ENCODE peak calls at places on chromosome 5, in four cellular contexts. H is uterus, Z is left ventricle myocardium inferior, F is lower lobe of right lung. C is an unnamed sample. For H3K9me3 and H3K36me3, the result is how much of the 10 kb centered on the place peaks cover.

GRCh38 chr5:8058626-8059180 is 189.8 kb downstream of the MTRR start:
- DNase-seq in H (no peak), F (no peak), Z (no peak), C (no peak)

GRCh38 chr5:107735558-107735957 is 64.8 kb upstream of the EFNA5 start:
- DNase-seq in F (no peak), H (no peak), Z (no peak), C (no peak)

GRCh38 chr5:10633271-10634049 is 69.6 kb downstream of the ANKRD33B start:
- DNase-seq in H (no peak), F (no peak), Z (no peak), C (no peak)

GRCh38 chr5:1476181-1476966 is 31.1 kb upstream of the SLC6A3 start:
- DNase-seq in Z (peak), H (peak), F (no peak), C (no peak)

GRCh38 chr5:149358294-149358651 is 427 bp downstream of the PCYOX1L start:
- DNase-seq in Z (peak), H (peak), F (peak), C (no peak)

GRCh38 chr5:151055336-151055735 is 25.5 kb downstream of the TNIP1 start:
- DNase-seq in H (no peak), Z (no peak), F (no peak), C (no peak)

GRCh38 chr5:1881273-1881586 is 1.5 kb downstream of the IRX4 start:
- DNase-seq in H (no peak), Z (no peak), F (no peak), C (no peak)

GRCh38 chr5:142722896-142723295 is 37.0 kb upstream of the FGF1 start:
- DNase-seq in F (no peak), Z (no peak), H (no peak), C (no peak)

GRCh38 chr5:134053840-134054338 is 49.1 kb upstream of the VDAC1 start:
- DNase-seq in H (no peak), F (no peak), Z (no peak), C (no peak)

GRCh38 chr5:77772729-77773128 is 3.4 kb downstream of the TBCA start:
- DNase-seq in H (no peak), F (no peak), Z (no peak), C (no peak)

GRCh38 chr5:179623906-179624741 is 653 bp upstream of the HNRNPH1 start:
- DNase-seq in F (peak), Z (peak), H (peak), C (peak)

GRCh38 chr5:68628082-68628796 is 412.7 kb downstream of the PIK3R1 start:
- DNase-seq in H (no peak), F (no peak), Z (no peak), C (no peak)

GRCh38 chr5:135253601-135254165 is 145.3 kb downstream of the MACROH2A1 start:
- DNase-seq in Z (no peak), H (no peak), F (no peak), C (no peak)

GRCh38 chr5:40578501-40579451 is 100.9 kb upstream of the PTGER4 start:
- DNase-seq in F (no peak), Z (no peak), H (no peak), C (no peak)

GRCh38 chr5:83401122-83401620 is 70.4 kb upstream of the VCAN start:
- DNase-seq in Z (no peak), H (no peak), F (no peak), C (no peak)

GRCh38 chr5:139141841-139142240 is 56.3 kb downstream of the SIL1 start:
- DNase-seq in H (peak), Z (peak), F (peak), C (peak)

GRCh38 chr5:152676177-152676576 is 271.1 kb upstream of the NMUR2 start:
- DNase-seq in H (no peak), Z (no peak), F (no peak), C (no peak)

GRCh38 chr5:179160584-179160983 is 100.4 kb downstream of the ZNF354C start:
- DNase-seq in H (no peak), Z (no peak), F (no peak), C (no peak)

GRCh38 chr5:159449925-159450324 is 119.6 kb upstream of the IL12B start:
- DNase-seq in F (no peak), Z (no peak), H (no peak), C (no peak)

GRCh38 chr5:9118852-9119251 is 427.0 kb downstream of the SEMA5A start:
- DNase-seq in H (no peak), Z (no peak), F (no peak), C (no peak)

GRCh38 chr5:168327019-168327421 is 35.6 kb downstream of the WWC1 start:
- DNase-seq in Z (no peak), H (no peak), F (no peak), C (no peak)

GRCh38 chr5:149496166-149496565 is 55.1 kb downstream of the CSNK1A1 start:
- DNase-seq in F (no peak), H (no peak), Z (no peak), C (no peak)

GRCh38 chr5:103232393-103232999 is 26.1 kb upstream of the MACIR start:
- DNase-seq in F (no peak), H (no peak), Z (no peak), C (no peak)

GRCh38 chr5:53438486-53439472 is 41.6 kb upstream of the FST start:
- DNase-seq in H (no peak), Z (no peak), F (no peak), C (no peak)

GRCh38 chr5:165956854-165957253 is 2334.6 kb upstream of the WWC1 start:
- DNase-seq in Z (no peak), H (no peak), F (no peak), C (no peak)
- H3K9me3 ChIP-seq in Z (under half), H (under half), F (under half), C (under half)

DNA sequence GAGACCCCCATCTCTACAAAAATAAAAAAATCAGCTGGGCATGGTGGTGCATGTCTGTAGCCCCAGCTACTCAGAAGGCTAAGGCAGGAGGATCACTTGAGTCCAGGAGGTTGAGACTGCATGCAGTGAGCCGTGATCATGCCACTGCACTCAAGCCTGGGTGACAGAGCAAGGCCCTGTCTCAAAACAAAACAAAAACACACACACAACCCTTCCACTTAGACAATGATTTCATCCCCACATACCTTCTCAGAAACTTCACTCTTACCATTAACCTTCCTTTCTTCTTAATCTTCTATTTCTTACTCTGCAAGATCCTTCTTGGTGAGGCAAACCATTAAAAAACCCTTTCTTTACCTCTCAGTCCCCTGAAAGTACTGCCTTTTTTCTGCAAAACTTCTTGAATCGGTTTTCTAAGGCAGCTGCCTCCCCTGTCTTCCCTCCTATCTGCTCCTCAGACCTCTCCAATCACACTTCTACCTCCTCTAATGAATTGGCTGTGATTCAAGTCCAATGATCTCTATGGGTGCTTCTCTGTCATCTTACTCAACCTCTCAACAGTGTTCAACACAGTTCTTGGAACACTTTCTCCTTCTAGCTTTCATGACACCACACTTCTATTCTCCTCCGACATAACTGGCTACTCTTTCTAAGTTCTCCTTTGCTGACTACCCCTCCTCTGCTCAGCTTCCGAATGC is 47.3 kb downstream of the PFDN1 start:
- DNase-seq in Z (no peak), F (no peak), H (no peak), C (no peak)
- H3K36me3 ChIP-seq in Z (under half), F (under half), H (under half), C (under half)

GRCh38 chr5:14672508-14673394 is 8.2 kb downstream of the OTULIN start:
- DNase-seq in Z (no peak), F (no peak), H (no peak), C (no peak)
- H3K27ac ChIP-seq in Z (peak), F (no peak), H (no peak), C (no peak)

DNA sequence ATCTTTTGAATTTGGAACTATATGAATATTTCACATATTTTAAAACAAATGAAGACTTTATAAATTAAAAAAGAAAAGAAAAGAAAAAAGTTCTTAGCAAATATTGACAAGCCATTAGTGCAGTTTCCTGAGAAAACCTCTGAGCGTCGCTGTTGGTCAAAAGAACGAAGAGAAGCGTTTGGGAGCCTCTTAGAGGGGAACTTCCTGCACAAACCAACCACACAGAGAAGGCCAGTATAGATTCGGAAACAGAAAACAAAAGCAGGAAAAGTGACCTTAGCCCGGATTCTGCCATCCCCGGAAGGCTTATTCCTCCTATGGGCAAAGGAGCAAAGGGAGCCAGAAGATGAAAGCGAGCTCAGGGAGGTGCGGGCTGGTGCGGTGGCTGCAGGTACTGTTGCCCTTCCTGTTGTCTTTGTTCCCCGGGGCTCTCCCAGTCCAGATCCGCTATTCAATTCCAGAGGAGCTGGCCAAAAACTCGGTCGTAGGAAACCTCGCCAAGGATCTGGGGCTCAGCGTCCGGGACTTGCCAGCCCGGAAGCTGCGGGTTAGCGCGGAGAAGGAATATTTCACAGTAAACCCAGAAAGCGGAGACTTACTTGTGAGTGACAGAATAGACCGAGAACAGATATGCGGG is at the start of gene PCDHGB2:
- DNase-seq in F (no peak), Z (no peak), H (no peak), C (peak)
- H3K9me3 ChIP-seq in F (half or more), Z (half or more), H (half or more), C (under half)

GRCh38 chr5:95779611-95780010 is 42.9 kb downstream of the GLRX start:
- DNase-seq in F (no peak), Z (no peak), H (no peak), C (no peak)

GRCh38 chr5:95782166-95782565 is 40.4 kb downstream of the GLRX start:
- DNase-seq in H (no peak), Z (no peak), F (no peak), C (no peak)

GRCh38 chr5:95778713-95779426 is 43.7 kb downstream of the GLRX start:
- DNase-seq in F (no peak), H (no peak), Z (no peak), C (no peak)

GRCh38 chr5:95780597-95780996 is 41.9 kb downstream of the GLRX start:
- DNase-seq in Z (no peak), F (no peak), H (no peak), C (no peak)

DNA sequence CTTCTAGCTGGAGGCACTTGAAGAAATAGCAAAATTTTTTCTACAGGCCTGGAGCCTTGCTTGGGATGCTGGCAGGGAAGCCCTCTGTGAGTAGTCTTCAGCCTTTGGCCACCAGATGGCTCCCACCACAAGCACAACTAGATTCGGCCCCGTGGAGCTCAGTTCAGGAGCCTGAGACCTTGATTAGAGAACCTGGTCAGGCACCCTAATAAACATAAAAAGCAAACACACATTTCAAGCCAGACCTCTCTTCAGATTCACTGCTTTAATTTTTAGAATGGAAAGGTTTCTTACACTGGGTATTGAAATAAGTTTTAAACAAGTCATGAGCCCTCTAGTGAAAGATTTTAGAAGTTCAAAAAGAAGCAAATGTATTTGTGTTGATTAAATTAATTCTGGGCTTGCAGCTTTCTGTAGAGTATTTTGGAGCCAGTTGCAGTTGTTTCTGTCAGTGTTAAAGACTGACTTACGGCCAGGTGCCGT is 41.4 kb downstream of the GLRX start:
- DNase-seq in F (peak), Z (peak), H (peak), C (peak)
- H3K36me3 ChIP-seq in F (under half), Z (under half), H (under half), C (under half)

GRCh38 chr5:37063739-37064138 is 185.4 kb downstream of the CPLANE1 start:
- DNase-seq in H (no peak), F (no peak), Z (no peak), C (no peak)

GRCh38 chr5:37055383-37055990 is 178.9 kb downstream of the NIPBL start:
- DNase-seq in Z (no peak), F (no peak), H (no peak), C (no peak)

GRCh38 chr5:37056762-37057161 is 180.2 kb downstream of the NIPBL start:
- DNase-seq in F (no peak), Z (no peak), H (no peak), C (no peak)

GRCh38 chr5:37064442-37064841 is 184.7 kb downstream of the CPLANE1 start:
- DNase-seq in H (no peak), Z (no peak), F (no peak), C (no peak)

DNA sequence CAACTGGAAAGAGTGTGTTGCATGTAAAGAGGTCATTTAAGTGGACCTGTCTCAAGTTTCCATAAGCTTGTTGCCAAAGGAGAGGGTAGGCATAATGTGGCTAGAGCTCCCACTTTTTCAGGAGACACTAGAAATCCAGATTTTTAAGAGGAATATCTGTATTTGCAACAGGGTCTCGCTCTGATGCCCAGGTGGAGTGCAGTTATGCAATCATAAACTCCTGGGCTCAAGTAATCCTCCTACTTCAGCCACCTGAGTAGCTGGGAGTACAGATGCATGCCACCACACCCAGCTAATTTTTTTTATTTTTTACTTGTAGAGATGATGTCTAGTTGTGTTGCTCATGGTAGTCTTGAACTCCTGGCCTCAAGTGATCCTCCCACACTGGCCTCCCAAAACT is 183.5 kb downstream of the NIPBL start:
- DNase-seq in Z (no peak), F (no peak), H (no peak), C (no peak)
- H3K27ac ChIP-seq in Z (no peak), F (no peak), H (no peak), C (no peak)

DNA sequence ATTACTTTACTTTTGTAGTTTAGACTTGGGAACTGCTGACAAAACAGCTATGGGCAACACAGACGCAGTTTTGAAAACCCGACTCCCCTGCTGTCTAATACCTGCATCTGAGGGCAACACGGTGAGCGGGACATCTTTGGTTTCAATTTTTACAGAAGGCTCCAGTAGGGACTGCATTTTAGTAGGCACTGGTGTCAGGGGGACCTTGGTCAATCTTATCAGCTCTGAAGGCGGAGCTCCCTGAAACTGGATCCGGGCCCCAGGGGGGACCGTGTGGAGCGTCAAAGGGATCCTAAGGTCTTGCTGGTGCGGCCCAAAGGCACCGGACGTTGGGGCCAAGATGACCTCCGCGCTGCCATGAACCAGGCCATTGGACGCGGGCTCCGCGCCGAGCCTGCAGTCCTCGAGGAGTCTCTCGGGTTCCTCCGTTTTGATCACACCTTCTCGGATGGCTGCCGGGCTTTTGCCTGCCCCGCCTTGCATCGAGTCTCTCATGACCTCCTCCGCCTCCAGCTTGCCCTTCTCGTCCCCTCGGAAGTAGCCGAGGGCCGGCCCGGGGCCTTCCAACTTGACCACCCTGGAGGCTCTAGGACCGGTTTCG is 1.1 kb downstream of the SOX30 start:
- DNase-seq in Z (no peak), H (no peak), F (no peak), C (no peak)
- H3K9me3 ChIP-seq in Z (under half), H (under half), F (under half), C (under half)

DNA sequence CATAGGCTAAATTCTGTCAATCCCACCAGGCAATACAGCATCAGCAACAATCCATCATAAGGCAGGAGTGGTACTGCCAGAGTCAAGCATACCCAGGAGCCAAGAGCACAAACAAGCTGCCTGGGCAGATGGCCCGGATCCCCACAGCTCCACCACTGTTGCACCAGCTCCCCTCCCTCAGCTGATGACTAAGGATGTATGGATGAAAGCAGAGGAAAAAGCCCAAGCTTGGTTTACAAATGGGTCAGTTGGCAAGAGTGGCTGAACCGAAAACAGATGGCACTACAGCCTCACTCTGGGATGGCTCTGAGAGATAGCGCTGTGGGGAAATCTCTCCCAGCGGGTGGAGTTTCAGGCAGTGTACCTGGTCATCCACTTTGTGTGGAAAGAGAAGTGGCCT is 29.4 kb downstream of the DROSHA start:
- DNase-seq in F (no peak), H (no peak), Z (no peak), C (no peak)
- H3K36me3 ChIP-seq in F (half or more), H (under half), Z (half or more), C (under half)

GRCh38 chr5:127858116-127858784 is 155.1 kb downstream of the CCDC192 start:
- DNase-seq in H (no peak), Z (no peak), F (no peak), C (no peak)
- H3K27ac ChIP-seq in H (no peak), Z (peak), F (no peak), C (no peak)